ENCODE peak calls at places on chromosomes 3 and 15, in four cellular contexts. K is small intestine, C is A549, A is iPS-NIHi11. D is an unnamed sample.

GRCh38 chr15:74307827-74308642 is 59.4 kb downstream of the CYP11A1 start:
- DNase-seq in K (peak), C (peak), A (peak), D (peak)

GRCh38 chr15:66170716-66171115 is 82.8 kb downstream of the MEGF11 start:
- DNase-seq in K (no peak), C (no peak), A (no peak), D (no peak)

GRCh38 chr3:138921316-138922292 is 25.3 kb downstream of the FOXL2 start:
- DNase-seq in K (no peak), C (peak), A (no peak), D (peak)

GRCh38 chr3:82641701-82642100 is 880.3 kb upstream of the GBE1 start:
- DNase-seq in K (no peak), C (no peak), A (no peak), D (no peak)

GRCh38 chr3:112464264-112464663 is 35.0 kb downstream of the BTLA start:
- DNase-seq in K (peak), C (no peak), A (no peak), D (no peak)

GRCh38 chr3:149581248-149581647 is 76.6 kb downstream of the WWTR1 start:
- DNase-seq in K (no peak), C (no peak), A (no peak), D (no peak)

GRCh38 chr15:101610628-101611000 is 41.6 kb downstream of the TM2D3 start:
- DNase-seq in K (no peak), C (no peak), A (no peak), D (no peak)

GRCh38 chr3:108342829-108343478 is 46.6 kb downstream of the HHLA2 start:
- DNase-seq in K (no peak), C (no peak), A (no peak), D (no peak)

GRCh38 chr3:58529516-58530353 is 7.3 kb downstream of the ACOX2 start:
- DNase-seq in K (no peak), C (peak), A (peak), D (no peak)

GRCh38 chr3:189276481-189277190 is 104.9 kb downstream of the TPRG1 start:
- DNase-seq in K (no peak), C (no peak), A (peak), D (peak)

D was measured in breast epithelium.